ENCODE peak calls at places on chromosome 12, in five cellular contexts. N is C1 segment of cervical spinal cord, L is substantia nigra, B is ELR, J is amygdala. O is an unnamed sample.

GRCh38 chr12:57475271-57476161 is 4.2 kb downstream of the ARHGAP9 start:
- DNase-seq in L (no peak), B (peak), N (no peak), J (no peak), O (no peak)

GRCh38 chr12:67630373-67631088 is 18.0 kb upstream of the DYRK2 start:
- DNase-seq in L (no peak), N (peak), J (no peak), B (peak), O (no peak)

GRCh38 chr12:121953695-121954094 is 35.3 kb downstream of the CFAP251 start:
- DNase-seq in L (no peak), J (no peak), N (no peak), B (no peak), O (no peak)

GRCh38 chr12:47903927-47904646 is 707 bp downstream of the VDR start:
- DNase-seq in N (no peak), B (peak), L (no peak), J (no peak), O (peak)

GRCh38 chr12:102955926-102956737 is 1.3 kb upstream of the ASCL1 start:
- DNase-seq in J (no peak), L (no peak), B (no peak), N (peak), O (no peak)

GRCh38 chr12:68587448-68587873 is 23.2 kb upstream of the RAP1B start:
- DNase-seq in B (no peak), N (no peak), J (no peak), L (no peak), O (peak)

GRCh38 chr12:49014547-49014946 is 4.0 kb downstream of the PRKAG1 start:
- DNase-seq in N (no peak), J (no peak), L (no peak), B (peak), O (peak)

GRCh38 chr12:114274131-114274530 is 131.8 kb downstream of the TBX5 start:
- DNase-seq in J (no peak), N (no peak), L (no peak), B (no peak), O (no peak)

GRCh38 chr12:120024193-120024592 is 35.2 kb downstream of the BICDL1 start:
- DNase-seq in J (no peak), N (no peak), L (no peak), B (no peak), O (no peak)

GRCh38 chr12:111467092-111467861 is 61.6 kb downstream of the SH2B3 start:
- DNase-seq in N (no peak), J (no peak), L (no peak), B (no peak), O (peak)

GRCh38 chr12:112828534-112828933 is 37.0 kb downstream of the RPH3A start:
- DNase-seq in N (no peak), L (no peak), B (no peak), J (no peak), O (no peak)

GRCh38 chr12:94100254-94100653 is 48.1 kb upstream of the PLXNC1 start:
- DNase-seq in L (no peak), B (peak), N (no peak), J (no peak), O (peak)

GRCh38 chr12:45918818-45919217 is 71.6 kb downstream of the SCAF11 start:
- DNase-seq in L (no peak), N (no peak), B (no peak), J (no peak), O (no peak)

GRCh38 chr12:60398547-60398946 is 802.7 kb downstream of the SLC16A7 start:
- DNase-seq in N (no peak), J (no peak), L (no peak), B (no peak), O (peak)

GRCh38 chr12:116613256-116613655 is 54.1 kb downstream of the MAP1LC3B2 start:
- DNase-seq in J (no peak), N (no peak), B (no peak), L (no peak), O (no peak)

GRCh38 chr12:4011597-4011996 is 138.4 kb upstream of the PARP11 start:
- DNase-seq in N (no peak), L (no peak), J (no peak), B (peak), O (no peak)

GRCh38 chr12:58367041-58367440 is 425.7 kb downstream of the ATP23 start:
- DNase-seq in N (no peak), L (no peak), B (peak), J (no peak), O (peak)

GRCh38 chr12:20212036-20212435 is 156.3 kb upstream of the PDE3A start:
- DNase-seq in L (no peak), J (no peak), B (no peak), N (no peak), O (peak)

GRCh38 chr12:31238764-31239387 is 87.1 kb downstream of the SINHCAF start:
- DNase-seq in L (peak), B (peak), N (peak), J (peak), O (peak)

GRCh38 chr12:110010853-110011835 is 11.9 kb downstream of the ANKRD13A start:
- DNase-seq in B (no peak), N (no peak), J (no peak), L (no peak), O (no peak)

GRCh38 chr12:100591979-100592378 is 18.5 kb downstream of the GAS2L3 start:
- DNase-seq in J (no peak), N (no peak), L (no peak), B (no peak), O (no peak)

GRCh38 chr12:127636881-127637280 is 630.1 kb upstream of the TMEM132C start:
- DNase-seq in L (no peak), N (no peak), B (no peak), J (no peak), O (peak)

GRCh38 chr12:89351489-89352241 is 636 bp downstream of the DUSP6 start:
- DNase-seq in B (peak), J (no peak), N (no peak), L (no peak), O (peak)

GRCh38 chr12:89072303-89073026 is 279.8 kb downstream of the DUSP6 start:
- DNase-seq in N (no peak), J (no peak), B (no peak), L (no peak), O (no peak)

GRCh38 chr12:110639336-110640178 is 25.6 kb downstream of the TCTN1 start:
- DNase-seq in B (peak), N (no peak), J (no peak), L (no peak), O (peak)

GRCh38 chr12:129776977-129777667 is 126.7 kb downstream of the TMEM132D start:
- DNase-seq in N (no peak), B (no peak), J (no peak), L (no peak), O (no peak)

GRCh38 chr12:106962291-106962690 is 6.6 kb downstream of the TMEM263 start:
- DNase-seq in J (no peak), L (no peak), B (no peak), N (no peak), O (peak)

GRCh38 chr12:113155641-113156040 is 6.1 kb downstream of the CFAP73 start:
- DNase-seq in J (no peak), L (no peak), B (no peak), N (no peak), O (no peak)

O was measured in EH.